ENCODE peak calls at places on chromosomes 5 and 9, in six cellular contexts. One of them, this sample, is unnamed. For H3K36me3, the result is how much of the 10 kb centered on the place peaks cover.

GRCh38 chr5:63131618-63132285 is 553.1 kb downstream of the LRRC70 start:
- DNase-seq in upper lobe of right lung: no peak
- DNase-seq in neuronal stem cell: no peak
- DNase-seq in Peyer's patch: no peak
- DNase-seq in cardiac muscle cell: no peak
- DNase-seq in fibroblast of lung: peak
- DNase-seq in this sample: no peak

GRCh38 chr9:97853844-97854695 is 1.0 kb downstream of the FOXE1 start:
- DNase-seq in upper lobe of right lung: peak
- DNase-seq in neuronal stem cell: peak
- DNase-seq in Peyer's patch: no peak
- DNase-seq in cardiac muscle cell: peak
- DNase-seq in fibroblast of lung: peak
- DNase-seq in this sample: no peak

GRCh38 chr5:149961186-149961685 is 678 bp downstream of the SLC26A2 start:
- DNase-seq in upper lobe of right lung: no peak
- DNase-seq in neuronal stem cell: no peak
- DNase-seq in Peyer's patch: no peak
- DNase-seq in cardiac muscle cell: no peak
- DNase-seq in fibroblast of lung: no peak
- DNase-seq in this sample: no peak

GRCh38 chr5:42057254-42057690 is 132.2 kb downstream of the FBXO4 start:
- DNase-seq in upper lobe of right lung: no peak
- DNase-seq in neuronal stem cell: peak
- DNase-seq in Peyer's patch: peak
- DNase-seq in cardiac muscle cell: peak
- DNase-seq in fibroblast of lung: peak
- DNase-seq in this sample: no peak

GRCh38 chr5:149320791-149321330 is 24.4 kb upstream of the GRPEL2 start:
- DNase-seq in upper lobe of right lung: peak
- DNase-seq in neuronal stem cell: peak
- DNase-seq in Peyer's patch: peak
- DNase-seq in cardiac muscle cell: peak
- DNase-seq in fibroblast of lung: peak
- DNase-seq in this sample: no peak

GRCh38 chr5:67143549-67143948 is 53.0 kb downstream of the CD180 start:
- DNase-seq in upper lobe of right lung: no peak
- DNase-seq in neuronal stem cell: no peak
- DNase-seq in Peyer's patch: no peak
- DNase-seq in cardiac muscle cell: no peak
- DNase-seq in fibroblast of lung: no peak
- DNase-seq in this sample: no peak

GRCh38 chr9:107587175-107587963 is 97.8 kb upstream of the KLF4 start:
- DNase-seq in upper lobe of right lung: peak
- DNase-seq in neuronal stem cell: no peak
- DNase-seq in Peyer's patch: peak
- DNase-seq in cardiac muscle cell: no peak
- DNase-seq in fibroblast of lung: no peak
- DNase-seq in this sample: no peak

GRCh38 chr9:133374612-133375115 is 1.2 kb downstream of the SURF4 start:
- DNase-seq in upper lobe of right lung: no peak
- DNase-seq in neuronal stem cell: no peak
- DNase-seq in Peyer's patch: no peak
- DNase-seq in cardiac muscle cell: no peak
- DNase-seq in fibroblast of lung: peak
- DNase-seq in this sample: no peak

GRCh38 chr5:28143519-28143918 is 1105.1 kb upstream of the CDH9 start:
- DNase-seq in upper lobe of right lung: no peak
- DNase-seq in neuronal stem cell: no peak
- DNase-seq in Peyer's patch: no peak
- DNase-seq in cardiac muscle cell: no peak
- DNase-seq in fibroblast of lung: no peak
- DNase-seq in this sample: no peak

GRCh38 chr9:131642496-131643083 is 97.3 kb downstream of the PRRT1B start:
- DNase-seq in upper lobe of right lung: no peak
- DNase-seq in neuronal stem cell: no peak
- DNase-seq in Peyer's patch: no peak
- DNase-seq in cardiac muscle cell: no peak
- DNase-seq in fibroblast of lung: no peak
- DNase-seq in this sample: no peak

GRCh38 chr5:173231996-173232498 is 3.0 kb downstream of the NKX2-5 start:
- DNase-seq in upper lobe of right lung: no peak
- DNase-seq in neuronal stem cell: no peak
- DNase-seq in Peyer's patch: no peak
- DNase-seq in cardiac muscle cell: peak
- DNase-seq in fibroblast of lung: no peak
- DNase-seq in this sample: no peak

GRCh38 chr9:92590386-92590785 is 54.6 kb upstream of the ECM2 start:
- DNase-seq in upper lobe of right lung: no peak
- DNase-seq in neuronal stem cell: no peak
- DNase-seq in Peyer's patch: no peak
- DNase-seq in cardiac muscle cell: no peak
- DNase-seq in fibroblast of lung: peak
- DNase-seq in this sample: no peak

GRCh38 chr5:61281686-61282085 is 50.4 kb upstream of the ZSWIM6 start:
- DNase-seq in upper lobe of right lung: no peak
- DNase-seq in neuronal stem cell: no peak
- DNase-seq in Peyer's patch: no peak
- DNase-seq in cardiac muscle cell: no peak
- DNase-seq in fibroblast of lung: no peak
- DNase-seq in this sample: no peak

GRCh38 chr9:136587145-136587943 is 41.5 kb upstream of the NOTCH1 start:
- DNase-seq in upper lobe of right lung: peak
- DNase-seq in neuronal stem cell: no peak
- DNase-seq in Peyer's patch: peak
- DNase-seq in cardiac muscle cell: peak
- DNase-seq in fibroblast of lung: peak
- DNase-seq in this sample: no peak

GRCh38 chr5:155839251-155840037 is 487.5 kb upstream of the SGCD start:
- DNase-seq in upper lobe of right lung: no peak
- DNase-seq in neuronal stem cell: no peak
- DNase-seq in Peyer's patch: no peak
- DNase-seq in cardiac muscle cell: peak
- DNase-seq in fibroblast of lung: no peak
- DNase-seq in this sample: no peak

GRCh38 chr5:106521701-106522100 is 1149.0 kb downstream of the EFNA5 start:
- DNase-seq in upper lobe of right lung: no peak
- DNase-seq in neuronal stem cell: no peak
- DNase-seq in Peyer's patch: no peak
- DNase-seq in cardiac muscle cell: no peak
- DNase-seq in fibroblast of lung: peak
- DNase-seq in this sample: no peak

GRCh38 chr9:114507726-114508125 is 2.5 kb upstream of the WHRN start:
- DNase-seq in upper lobe of right lung: no peak
- DNase-seq in neuronal stem cell: peak
- DNase-seq in Peyer's patch: no peak
- DNase-seq in cardiac muscle cell: peak
- DNase-seq in fibroblast of lung: peak
- DNase-seq in this sample: no peak

GRCh38 chr9:82090041-82090440 is 101.5 kb downstream of the SPATA31D1 start:
- DNase-seq in upper lobe of right lung: no peak
- DNase-seq in neuronal stem cell: no peak
- DNase-seq in Peyer's patch: no peak
- DNase-seq in cardiac muscle cell: no peak
- DNase-seq in fibroblast of lung: no peak
- DNase-seq in this sample: no peak

GRCh38 chr9:83962165-83962564 is 17.9 kb downstream of the HNRNPK start:
- DNase-seq in upper lobe of right lung: no peak
- DNase-seq in neuronal stem cell: no peak
- DNase-seq in Peyer's patch: no peak
- DNase-seq in cardiac muscle cell: no peak
- DNase-seq in fibroblast of lung: no peak
- DNase-seq in this sample: no peak

GRCh38 chr5:103511554-103511885 is 51.1 kb downstream of the NUDT12 start:
- DNase-seq in upper lobe of right lung: no peak
- DNase-seq in neuronal stem cell: no peak
- DNase-seq in Peyer's patch: no peak
- DNase-seq in cardiac muscle cell: no peak
- DNase-seq in fibroblast of lung: no peak
- DNase-seq in this sample: no peak

GRCh38 chr9:134215709-134216448 is 51.5 kb upstream of the RNU6ATAC start:
- DNase-seq in upper lobe of right lung: peak
- DNase-seq in neuronal stem cell: no peak
- DNase-seq in Peyer's patch: no peak
- DNase-seq in cardiac muscle cell: no peak
- DNase-seq in fibroblast of lung: peak
- DNase-seq in this sample: no peak

GRCh38 chr9:134670851-134671281 is 29.3 kb downstream of the COL5A1 start:
- DNase-seq in upper lobe of right lung: peak
- DNase-seq in neuronal stem cell: no peak
- DNase-seq in Peyer's patch: no peak
- DNase-seq in cardiac muscle cell: no peak
- DNase-seq in fibroblast of lung: no peak
- DNase-seq in this sample: no peak

GRCh38 chr5:147515269-147515668 is 5.4 kb upstream of the DPYSL3 start:
- DNase-seq in upper lobe of right lung: no peak
- DNase-seq in neuronal stem cell: no peak
- DNase-seq in Peyer's patch: no peak
- DNase-seq in cardiac muscle cell: no peak
- DNase-seq in fibroblast of lung: no peak
- DNase-seq in this sample: no peak

GRCh38 chr5:55668356-55668755 is 43.8 kb downstream of the SLC38A9 start:
- DNase-seq in upper lobe of right lung: no peak
- DNase-seq in neuronal stem cell: no peak
- DNase-seq in Peyer's patch: no peak
- DNase-seq in cardiac muscle cell: no peak
- DNase-seq in fibroblast of lung: peak
- DNase-seq in this sample: no peak

GRCh38 chr9:91837982-91838731 is 111.9 kb downstream of the ROR2 start:
- DNase-seq in upper lobe of right lung: peak
- DNase-seq in neuronal stem cell: no peak
- DNase-seq in Peyer's patch: peak
- DNase-seq in cardiac muscle cell: peak
- DNase-seq in fibroblast of lung: peak
- DNase-seq in this sample: peak

GRCh38 chr5:180595381-180596114 is 4.2 kb upstream of the SCGB3A1 start:
- DNase-seq in upper lobe of right lung: peak
- DNase-seq in neuronal stem cell: no peak
- DNase-seq in Peyer's patch: peak
- DNase-seq in cardiac muscle cell: no peak
- DNase-seq in fibroblast of lung: no peak
- DNase-seq in this sample: no peak

GRCh38 chr9:136665704-136666363 is 3.1 kb downstream of the EGFL7 start:
- DNase-seq in upper lobe of right lung: no peak
- DNase-seq in neuronal stem cell: no peak
- DNase-seq in Peyer's patch: no peak
- DNase-seq in cardiac muscle cell: peak
- DNase-seq in fibroblast of lung: no peak
- DNase-seq in this sample: no peak

DNA sequence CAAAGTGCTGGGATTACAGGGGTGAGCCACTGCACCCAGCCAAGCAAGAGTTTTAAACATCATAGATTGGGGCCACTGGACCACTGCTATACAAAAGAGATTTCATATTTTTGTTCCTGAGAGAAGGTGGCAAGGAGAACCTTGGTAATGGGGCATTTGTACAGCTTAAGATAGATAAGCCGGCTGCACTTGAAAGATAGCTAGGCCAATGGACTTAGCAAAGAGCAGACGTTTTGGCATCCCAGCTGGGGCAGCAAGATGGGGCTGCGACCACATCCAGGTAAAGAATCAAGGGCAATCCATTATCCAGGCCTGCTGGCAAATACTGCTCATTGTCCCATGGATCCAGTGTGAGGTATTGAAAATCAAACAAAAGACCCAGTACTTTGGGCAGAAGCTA is 3.9 kb upstream of the ISCA1 start:
- DNase-seq in upper lobe of right lung: no peak
- DNase-seq in neuronal stem cell: no peak
- DNase-seq in Peyer's patch: no peak
- DNase-seq in cardiac muscle cell: no peak
- DNase-seq in fibroblast of lung: no peak
- DNase-seq in this sample: no peak
- H3K36me3 ChIP-seq in upper lobe of right lung: under half
- H3K36me3 ChIP-seq in neuronal stem cell: under half
- H3K36me3 ChIP-seq in Peyer's patch: under half
- H3K36me3 ChIP-seq in cardiac muscle cell: under half
- H3K36me3 ChIP-seq in fibroblast of lung: under half
- H3K36me3 ChIP-seq in this sample: under half

GRCh38 chr5:963673-964531 is 44.7 kb upstream of the NKD2 start:
- DNase-seq in upper lobe of right lung: no peak
- DNase-seq in neuronal stem cell: no peak
- DNase-seq in Peyer's patch: no peak
- DNase-seq in cardiac muscle cell: no peak
- DNase-seq in fibroblast of lung: peak
- DNase-seq in this sample: no peak
- H3K4me3 ChIP-seq in upper lobe of right lung: peak
- H3K4me3 ChIP-seq in neuronal stem cell: no peak
- H3K4me3 ChIP-seq in Peyer's patch: no peak
- H3K4me3 ChIP-seq in cardiac muscle cell: no peak
- H3K4me3 ChIP-seq in fibroblast of lung: no peak
- H3K4me3 ChIP-seq in this sample: no peak

DNA sequence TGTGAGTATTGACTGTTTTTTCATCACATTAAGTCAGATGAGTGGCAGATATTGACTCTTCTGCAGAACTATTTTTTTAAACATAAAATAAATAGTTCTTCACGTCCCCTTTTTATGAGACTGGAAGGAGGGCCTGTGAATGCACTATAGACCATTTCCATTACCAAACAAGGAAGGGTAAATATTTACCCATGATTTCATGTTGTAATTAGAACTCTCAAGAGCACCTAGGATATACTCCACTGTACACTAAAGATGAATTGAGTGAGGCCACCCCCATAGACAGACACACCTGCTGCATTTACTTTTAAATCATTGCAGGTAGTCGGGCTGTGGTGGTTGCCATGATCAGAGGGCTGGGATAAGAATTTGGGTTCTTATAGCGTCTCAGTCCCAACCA is 22.6 kb downstream of the SLC36A1 start:
- DNase-seq in upper lobe of right lung: no peak
- DNase-seq in neuronal stem cell: no peak
- DNase-seq in Peyer's patch: no peak
- DNase-seq in cardiac muscle cell: no peak
- DNase-seq in fibroblast of lung: no peak
- DNase-seq in this sample: no peak
- H3K36me3 ChIP-seq in upper lobe of right lung: half or more
- H3K36me3 ChIP-seq in neuronal stem cell: under half
- H3K36me3 ChIP-seq in Peyer's patch: under half
- H3K36me3 ChIP-seq in cardiac muscle cell: under half
- H3K36me3 ChIP-seq in fibroblast of lung: under half
- H3K36me3 ChIP-seq in this sample: half or more

DNA sequence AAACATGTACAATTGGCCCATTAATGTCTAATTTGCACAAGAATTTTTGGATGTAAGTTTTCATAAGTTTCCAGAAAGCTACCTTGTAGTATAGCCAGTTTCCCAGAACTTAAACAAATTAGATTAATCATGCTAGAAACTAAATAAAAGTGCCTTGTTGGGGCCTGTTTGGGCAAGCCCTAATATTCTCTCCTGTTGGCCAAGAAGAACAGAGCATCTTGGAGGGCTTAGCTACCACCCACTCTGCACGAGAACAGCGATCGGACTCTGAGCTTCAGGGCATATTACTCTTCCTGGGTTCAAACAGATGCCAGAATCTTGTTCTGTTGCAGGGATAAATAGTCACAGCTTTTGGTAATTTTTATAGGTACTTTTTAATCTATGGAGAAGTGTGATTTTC is 88.2 kb downstream of the GAS1 start:
- DNase-seq in upper lobe of right lung: no peak
- DNase-seq in neuronal stem cell: no peak
- DNase-seq in Peyer's patch: no peak
- DNase-seq in cardiac muscle cell: no peak
- DNase-seq in fibroblast of lung: no peak
- DNase-seq in this sample: no peak
- H3K4me3 ChIP-seq in upper lobe of right lung: no peak
- H3K4me3 ChIP-seq in neuronal stem cell: no peak
- H3K4me3 ChIP-seq in Peyer's patch: no peak
- H3K4me3 ChIP-seq in cardiac muscle cell: no peak
- H3K4me3 ChIP-seq in fibroblast of lung: no peak
- H3K4me3 ChIP-seq in this sample: no peak